ENCODE peak calls at places on chromosomes 5 and 9, in six cellular contexts. I is HCT116, M is H9, R is testis, K is tibial nerve, X is transverse colon. Q is an unnamed sample.

GRCh38 chr9:125659954-125660353 is 47.1 kb downstream of the MAPKAP1 start:
- DNase-seq in R (no peak), I (no peak), X (no peak), M (no peak), K (no peak), Q (no peak)

GRCh38 chr9:117344892-117345660 is 69.8 kb downstream of the ASTN2 start:
- DNase-seq in M (no peak), R (no peak), K (no peak), I (no peak), X (no peak), Q (no peak)

GRCh38 chr5:140020601-140021177 is 22.4 kb downstream of the NRG2 start:
- DNase-seq in X (no peak), M (no peak), R (peak; percentile 51), K (no peak), I (no peak), Q (peak; percentile 43)

GRCh38 chr5:75869891-75870290 is 152.7 kb upstream of the POC5 start:
- DNase-seq in I (no peak), X (no peak), M (no peak), K (no peak), R (no peak), Q (no peak)

GRCh38 chr5:124264499-124264898 is 481.9 kb downstream of the ZNF608 start:
- DNase-seq in I (no peak), M (no peak), R (no peak), X (no peak), K (no peak), Q (no peak)

GRCh38 chr5:176736271-176736965 is 73.9 kb upstream of the UNC5A start:
- DNase-seq in X (peak; percentile 1), I (no peak), M (peak; percentile 10), K (no peak), R (peak; percentile 6), Q (no peak)

GRCh38 chr5:173303878-173304590 is 24.2 kb downstream of the STC2 start:
- DNase-seq in X (no peak), M (peak; percentile 89), I (no peak), R (no peak), K (no peak), Q (no peak)

GRCh38 chr5:135386886-135387628 is 12.0 kb downstream of the MACROH2A1 start:
- DNase-seq in I (peak; percentile 62), M (no peak), K (peak; percentile 59), X (peak; percentile 70), R (peak; percentile 53), Q (peak; percentile 59)

GRCh38 chr5:366541-367357 is 45.2 kb downstream of the AHRR start:
- DNase-seq in R (peak; percentile 6), X (peak; percentile 4), I (no peak), M (no peak), K (peak; percentile 3), Q (no peak)

GRCh38 chr9:74942801-74943200 is 9.9 kb downstream of the C9orf40 start:
- DNase-seq in X (no peak), M (no peak), I (no peak), R (no peak), K (no peak), Q (no peak)

GRCh38 chr5:175614223-175614622 is 43.6 kb upstream of the HRH2 start:
- DNase-seq in I (no peak), R (no peak), M (no peak), K (no peak), X (no peak), Q (no peak)

GRCh38 chr9:100108572-100108971 is 9.5 kb downstream of the INVS start:
- DNase-seq in X (no peak), M (no peak), K (no peak), R (no peak), I (no peak), Q (no peak)
- H3K27ac ChIP-seq in X (no peak overlapping the region), M (no peak overlapping the region), K (no peak overlapping the region), R (no peak overlapping the region), I (no peak overlapping the region), Q (no peak overlapping the region)

GRCh38 chr5:108249095-108249784 is 132.7 kb downstream of the FBXL17 start:
- DNase-seq in I (no peak), X (no peak), K (no peak), R (no peak), M (no peak), Q (no peak)

GRCh38 chr5:108249785-108250100 is 132.2 kb downstream of the FBXL17 start:
- DNase-seq in K (no peak), X (no peak), R (no peak), M (no peak), I (no peak), Q (no peak)

GRCh38 chr5:108255468-108255867 is 126.4 kb downstream of the FBXL17 start:
- DNase-seq in K (no peak), M (no peak), R (no peak), I (no peak), X (no peak), Q (peak; percentile 35)

GRCh38 chr5:108251350-108251749 is 130.5 kb downstream of the FBXL17 start:
- DNase-seq in I (no peak), K (peak; percentile 7), M (no peak), X (no peak), R (no peak), Q (no peak)
- TF ChIP-seq CTCF in I (no peak), K (no peak), M (no peak), X (no peak), R (no peak), Q (no peak)

DNA sequence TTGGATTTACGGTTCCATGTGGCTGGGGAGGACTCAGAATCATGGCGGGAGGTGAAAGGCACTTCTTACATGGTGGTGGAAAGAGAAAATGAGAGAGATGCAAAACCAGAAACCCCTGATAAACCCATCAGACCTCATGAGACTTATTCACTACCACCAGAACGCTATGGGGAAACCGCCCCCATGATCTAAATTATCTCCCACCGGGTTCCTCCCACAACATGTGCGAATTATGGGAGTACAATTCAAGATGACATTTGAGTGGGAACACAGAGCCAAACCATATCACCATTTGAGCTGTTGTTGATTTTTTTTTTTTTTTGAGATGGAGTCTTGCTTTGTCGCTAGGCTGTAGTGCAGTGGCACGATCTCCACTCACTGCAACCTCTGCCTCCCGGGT is 16.5 kb downstream of the DAB2IP start:
- DNase-seq in M (no peak), K (no peak), X (no peak), R (no peak), I (no peak), Q (no peak)
- H3K27ac ChIP-seq in M (no peak overlapping the region), K (no peak overlapping the region), X (peak overlapping the region; percentile 72), R (no peak overlapping the region), I (no peak overlapping the region), Q (no peak overlapping the region)

GRCh38 chr5:34957857-34958690 is 28.7 kb downstream of the DNAJC21 start:
- DNase-seq in X (no peak), I (no peak), M (no peak), R (peak; percentile 45), K (peak; percentile 20), Q (no peak)
- TF ChIP-seq CTCF in X (peak; percentile 13), I (peak; percentile 9), M (peak; percentile 73), R (no peak), K (peak; percentile 23), Q (peak; percentile 54)

DNA sequence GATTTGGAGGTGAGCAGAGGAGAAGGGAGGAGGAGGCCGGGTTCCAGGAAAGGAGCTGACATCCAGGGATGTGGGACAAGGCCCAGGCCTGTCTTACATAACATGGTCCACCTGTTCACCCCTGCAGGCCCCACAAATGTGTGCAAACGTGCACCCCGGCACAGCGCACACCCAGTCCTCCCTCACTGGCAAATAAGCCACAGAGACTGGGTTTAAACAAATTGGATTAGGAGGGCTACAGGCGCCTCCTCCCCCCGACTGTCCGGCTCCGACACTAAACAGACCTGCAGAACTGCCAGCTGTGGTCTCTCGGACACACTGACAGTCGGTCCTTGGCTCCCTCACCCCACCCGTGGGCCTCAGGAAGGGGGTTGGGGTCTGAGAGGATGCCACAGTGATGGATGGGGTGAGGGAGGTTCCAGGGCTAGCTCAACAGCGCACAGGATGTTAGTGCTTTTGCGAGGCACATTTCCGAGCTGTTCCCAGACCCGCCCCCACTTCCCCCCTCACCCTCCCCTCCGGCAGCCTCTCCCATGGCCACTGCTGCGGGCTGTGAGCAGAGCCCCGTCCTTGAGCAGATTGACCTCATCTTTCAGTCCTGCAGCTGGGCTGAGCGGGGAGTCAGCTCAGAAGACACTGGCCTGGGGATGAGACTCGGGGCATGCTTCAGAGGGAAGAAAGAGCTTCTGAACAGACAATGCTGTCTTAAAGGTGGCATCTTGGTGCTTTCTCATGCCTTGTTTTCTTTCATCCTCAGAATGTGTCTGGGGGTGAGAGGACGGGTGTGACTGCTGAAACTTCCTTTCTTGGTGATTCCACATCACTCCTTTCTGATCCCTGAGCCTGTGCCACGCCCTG is 43.6 kb upstream of the IL17B start:
- DNase-seq in R (peak; percentile 89), I (no peak), M (peak; percentile 70), X (peak; percentile 47), K (no peak), Q (peak; percentile 95)
- H3K27ac ChIP-seq in R (peak overlapping the region; percentile 95), I (no peak overlapping the region), M (no peak overlapping the region), X (peak overlapping the region; percentile 93), K (peak overlapping the region; percentile 58), Q (peak overlapping the region; percentile 79)

GRCh38 chr5:136805466-136805865 is 440.1 kb upstream of the TRPC7 start:
- DNase-seq in X (no peak), R (no peak), K (no peak), I (no peak), M (no peak), Q (no peak)

GRCh38 chr5:136799806-136800372 is 434.5 kb upstream of the TRPC7 start:
- DNase-seq in R (no peak), I (no peak), K (no peak), X (no peak), M (peak; percentile 30), Q (no peak)

DNA sequence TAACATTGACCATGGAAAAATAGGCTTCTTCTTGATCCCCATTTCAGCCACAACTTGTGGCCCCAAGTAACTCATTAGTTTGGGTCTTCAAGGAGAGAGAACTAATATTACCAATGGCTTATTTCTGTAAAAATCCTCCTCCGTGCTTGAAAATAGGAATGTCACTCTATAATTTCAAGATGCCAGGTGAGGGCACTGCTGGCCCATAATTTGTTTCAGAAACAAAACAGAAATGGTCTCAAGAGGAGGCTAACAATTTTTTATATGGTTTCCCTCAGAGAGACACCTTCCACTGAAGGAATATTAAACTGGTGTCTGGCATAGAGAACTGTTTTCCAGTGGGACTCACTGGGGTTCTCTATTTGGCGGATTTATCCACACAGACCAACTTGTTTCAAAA is 437.0 kb upstream of the TRPC7 start:
- DNase-seq in X (no peak), R (peak; percentile 47), M (no peak), K (peak; percentile 28), I (no peak), Q (peak; percentile 26)
- TF ChIP-seq CTCF in X (no peak), R (peak; percentile 21), M (peak; percentile 63), K (peak; percentile 29), I (peak; percentile 33), Q (peak; percentile 53)

DNA sequence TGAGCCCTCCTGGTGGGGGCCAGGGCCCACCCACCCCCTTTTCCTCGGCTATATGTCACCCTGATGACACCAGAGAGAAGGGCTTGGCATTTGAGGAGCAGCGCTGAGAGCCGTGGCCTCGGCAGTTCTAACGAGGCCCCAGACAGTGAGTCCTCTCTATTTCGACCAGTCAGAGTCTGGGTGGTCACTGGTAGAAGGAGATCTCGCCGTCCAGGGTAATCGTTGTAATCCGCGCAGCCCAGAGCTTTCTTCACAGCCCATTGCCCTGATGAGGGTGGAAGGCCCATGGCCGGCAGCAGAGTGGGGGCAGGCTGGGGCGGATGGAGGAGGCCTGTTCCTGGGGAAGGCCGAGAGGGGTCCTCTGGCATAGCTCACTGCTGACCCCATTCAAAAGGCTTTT is 70.2 kb downstream of the PSMB7 start:
- DNase-seq in R (no peak), X (no peak), I (no peak), K (no peak), M (no peak), Q (no peak)
- H3K27ac ChIP-seq in R (no peak overlapping the region), X (no peak overlapping the region), I (no peak overlapping the region), K (peak overlapping the region; percentile 90), M (no peak overlapping the region), Q (no peak overlapping the region)